ENCODE peak calls at places on chromosomes 2 and 18, in six cellular contexts. A is right lobe of liver; K is neural progenitor cell; R is fibroblast of lung; G is effector memory CD4-positive, alpha-beta T cell; Y is NB4. U is an unnamed sample.

GRCh38 chr18:59040770-59041148 is 98.9 kb upstream of the SEC11C start:
- DNase-seq in Y (no peak), R (no peak), A (no peak), K (no peak), G (no peak), U (no peak)

GRCh38 chr2:60000681-60001080 is 552.8 kb downstream of the BCL11A start:
- DNase-seq in A (no peak), Y (no peak), R (no peak), G (no peak), K (no peak), U (no peak)

GRCh38 chr2:97718051-97718882 is 4.9 kb downstream of the ZAP70 start:
- DNase-seq in R (no peak), A (peak), Y (peak), K (no peak), G (peak), U (no peak)

GRCh38 chr2:218378053-218378452 is 4.0 kb upstream of the SLC11A1 start:
- DNase-seq in R (no peak), G (no peak), A (no peak), K (no peak), Y (peak), U (no peak)

GRCh38 chr18:48788378-48788777 is 162.4 kb downstream of the SMAD7 start:
- DNase-seq in A (no peak), Y (no peak), R (no peak), G (no peak), K (no peak), U (no peak)

GRCh38 chr2:75528221-75528977 is 32.3 kb downstream of the EVA1A start:
- DNase-seq in K (no peak), A (no peak), Y (no peak), G (no peak), R (no peak), U (no peak)

GRCh38 chr2:6077585-6077984 is 385.4 kb downstream of the SOX11 start:
- DNase-seq in A (no peak), G (no peak), R (no peak), Y (no peak), K (no peak), U (no peak)

GRCh38 chr18:75586576-75586975 is 159.1 kb upstream of the SMIM21 start:
- DNase-seq in K (no peak), R (no peak), A (no peak), Y (no peak), G (no peak), U (no peak)

GRCh38 chr2:200862532-200863000 is 1.9 kb downstream of the CLK1 start:
- DNase-seq in R (peak), A (no peak), Y (peak), G (peak), K (peak), U (no peak)

GRCh38 chr18:39325973-39326372 is 1760.4 kb upstream of the CELF4 start:
- DNase-seq in G (no peak), A (no peak), K (no peak), R (no peak), Y (no peak), U (no peak)

GRCh38 chr2:179595284-179595683 is 266.1 kb downstream of the ZNF385B start:
- DNase-seq in Y (no peak), G (no peak), A (peak), K (peak), R (no peak), U (no peak)

GRCh38 chr2:83594841-83595720 is 864.0 kb downstream of the SUCLG1 start:
- DNase-seq in Y (no peak), A (no peak), G (no peak), K (no peak), R (peak), U (no peak)

GRCh38 chr2:43179947-43180346 is 46.5 kb downstream of the ZFP36L2 start:
- DNase-seq in Y (no peak), A (no peak), G (no peak), K (peak), R (no peak), U (no peak)

GRCh38 chr18:48296581-48296980 is 112.6 kb downstream of the ZBTB7C start:
- DNase-seq in G (no peak), K (no peak), A (no peak), R (no peak), Y (no peak), U (no peak)

GRCh38 chr2:186995092-186995491 is 146.1 kb upstream of the ZSWIM2 start:
- DNase-seq in R (peak), Y (no peak), K (no peak), A (no peak), G (no peak), U (peak)

GRCh38 chr18:31723998-31724711 is 36.5 kb downstream of the SLC25A52 start:
- DNase-seq in A (peak), G (no peak), K (no peak), R (peak), Y (no peak), U (no peak)
- H3K4me3 ChIP-seq in A (peak), G (no peak), K (no peak), R (peak), Y (no peak), U (peak)

DNA sequence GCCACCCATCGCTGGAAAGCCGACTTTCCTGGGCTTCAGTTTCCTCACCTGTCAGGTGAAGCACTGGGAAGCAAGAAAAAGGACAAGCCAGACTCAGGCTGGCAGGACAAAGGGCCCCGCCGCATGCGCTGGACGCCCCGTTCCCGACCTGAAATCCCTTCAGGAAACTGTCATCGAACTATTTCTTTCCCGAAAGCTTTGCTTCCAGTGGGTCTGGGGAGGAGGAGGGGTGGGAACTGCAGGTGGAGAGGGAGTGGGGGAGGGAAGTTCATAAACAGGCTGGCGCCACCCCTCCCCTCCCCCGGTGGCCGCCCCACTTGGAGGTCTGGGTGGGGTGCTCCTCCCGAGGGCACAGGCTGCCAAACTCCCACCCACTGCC is 102.2 kb downstream of the FOXI3 start:
- DNase-seq in R (no peak), A (no peak), K (peak), G (no peak), Y (no peak), U (no peak)
- H3K4me3 ChIP-seq in R (no peak), A (peak), K (peak), G (no peak), Y (no peak), U (no peak)

GRCh38 chr2:61889212-61889956 is 928 bp upstream of the CCT4 start:
- DNase-seq in K (peak), A (peak), G (no peak), Y (no peak), R (no peak), U (no peak)
- H3K4me3 ChIP-seq in K (peak), A (peak), G (no peak), Y (peak), R (no peak), U (peak)

DNA sequence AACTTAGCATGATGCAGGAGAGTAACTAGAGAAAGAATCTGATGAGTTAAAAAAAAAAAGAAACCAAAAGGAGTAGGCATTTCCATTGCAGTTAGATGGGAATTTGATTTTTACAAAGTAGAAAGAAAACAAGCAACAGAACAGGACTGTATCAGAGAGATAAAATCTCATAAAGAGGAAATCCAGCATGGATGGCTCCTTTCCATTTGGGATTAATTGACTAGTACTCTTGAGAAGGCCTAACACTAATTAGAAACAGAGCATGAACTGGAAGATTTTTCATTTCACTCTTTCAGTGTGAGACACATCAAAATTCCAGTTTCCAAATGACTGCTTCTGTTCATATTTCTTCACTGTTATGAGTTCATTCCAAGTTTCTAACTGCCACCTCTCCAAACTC is 108.6 kb upstream of the PIEZO2 start:
- DNase-seq in K (no peak), Y (no peak), G (no peak), A (no peak), R (no peak), U (peak)
- H3K4me3 ChIP-seq in K (no peak), Y (no peak), G (no peak), A (no peak), R (no peak), U (no peak)

DNA sequence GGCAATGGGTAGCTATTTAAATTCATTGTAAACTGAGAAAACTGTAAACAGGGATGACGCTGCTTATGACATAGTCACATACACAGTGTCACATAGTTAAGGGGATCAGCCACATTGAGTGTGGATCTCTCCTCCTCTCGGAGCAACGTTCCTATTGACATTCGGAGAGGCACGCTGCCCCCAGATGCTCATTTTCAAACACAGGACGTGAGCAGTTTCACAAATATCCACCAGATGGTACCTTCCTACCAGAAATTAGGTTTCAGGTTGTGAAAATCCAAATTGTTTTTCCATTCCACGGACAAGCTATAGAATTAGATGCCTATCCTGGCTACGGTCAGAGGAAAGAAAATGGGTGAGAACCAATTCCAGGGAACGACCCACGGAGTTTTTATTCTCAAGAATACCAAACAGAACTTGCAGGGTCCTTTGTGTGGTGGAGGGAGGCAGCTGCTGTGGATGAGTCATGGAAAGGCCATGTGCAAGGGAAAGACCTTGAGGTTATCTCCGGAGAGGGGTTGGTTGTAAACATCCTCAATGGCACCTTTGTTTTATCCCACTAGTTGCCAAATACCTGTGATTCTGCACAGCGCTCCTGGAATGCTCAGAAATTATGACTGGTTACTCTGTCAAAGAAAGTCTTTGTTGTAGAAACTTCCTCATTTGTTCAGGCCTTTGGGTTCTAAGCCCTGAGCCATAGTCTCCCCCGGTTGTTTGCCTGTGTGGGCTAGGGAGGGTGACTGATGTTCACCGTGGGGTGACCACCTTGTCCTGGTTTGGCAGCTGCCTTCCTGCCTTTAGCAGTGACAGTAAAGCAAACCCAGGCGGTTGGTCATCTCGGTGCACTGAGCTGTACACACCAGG is 88.0 kb downstream of the ACTR3 start:
- DNase-seq in Y (peak), G (no peak), A (no peak), R (peak), K (peak), U (peak)
- H3K4me3 ChIP-seq in Y (no peak), G (no peak), A (no peak), R (no peak), K (no peak), U (no peak)

GRCh38 chr2:148553332-148553887 is 91.1 kb upstream of the EPC2 start:
- DNase-seq in Y (no peak), G (no peak), R (no peak), K (no peak), A (no peak), U (no peak)
- H3K4me3 ChIP-seq in Y (peak), G (peak), R (peak), K (no peak), A (peak), U (no peak)

GRCh38 chr2:172819943-172820342 is 84.3 kb downstream of the RAPGEF4 start:
- DNase-seq in R (no peak), G (no peak), Y (no peak), A (no peak), K (no peak), U (no peak)

GRCh38 chr2:172817411-172817810 is 81.8 kb downstream of the RAPGEF4 start:
- DNase-seq in G (no peak), Y (no peak), A (no peak), K (no peak), R (peak), U (no peak)

GRCh38 chr2:172822585-172822984 is 86.9 kb downstream of the RAPGEF4 start:
- DNase-seq in R (no peak), A (no peak), K (no peak), G (no peak), Y (no peak), U (no peak)

GRCh38 chr2:172823451-172823850 is 87.8 kb downstream of the RAPGEF4 start:
- DNase-seq in Y (no peak), G (no peak), A (no peak), K (no peak), R (peak), U (no peak)

GRCh38 chr2:172821370-172822338 is 86.0 kb downstream of the RAPGEF4 start:
- DNase-seq in A (no peak), K (no peak), G (no peak), Y (no peak), R (peak), U (peak)
- H3K4me3 ChIP-seq in A (no peak), K (no peak), G (no peak), Y (no peak), R (no peak), U (no peak)

GRCh38 chr18:4394700-4395099 is 60.4 kb downstream of the DLGAP1 start:
- DNase-seq in G (no peak), R (no peak), A (no peak), Y (no peak), K (no peak), U (no peak)

DNA sequence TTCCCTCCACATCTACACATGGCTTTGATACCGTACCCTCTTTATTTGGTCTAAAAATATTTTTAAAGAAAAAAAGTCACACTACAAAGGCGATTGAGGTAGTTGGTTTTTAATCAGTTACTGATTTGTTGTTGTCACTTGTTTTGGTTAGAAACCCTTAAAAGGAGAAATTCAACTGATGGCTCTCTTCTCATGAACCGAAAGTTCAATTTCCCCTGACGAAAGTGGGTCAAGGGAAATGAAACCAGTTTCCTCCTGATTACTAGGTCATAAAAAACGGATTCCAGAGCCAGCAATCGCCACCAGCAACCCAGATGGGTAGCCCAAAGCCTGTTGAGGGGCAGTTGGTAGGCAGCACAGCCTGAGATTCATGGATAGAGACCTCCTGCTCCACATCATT is 63.2 kb downstream of the DLGAP1 start:
- DNase-seq in R (no peak), K (no peak), G (no peak), A (no peak), Y (no peak), U (no peak)
- H3K4me3 ChIP-seq in R (no peak), K (no peak), G (no peak), A (no peak), Y (no peak), U (no peak)

DNA sequence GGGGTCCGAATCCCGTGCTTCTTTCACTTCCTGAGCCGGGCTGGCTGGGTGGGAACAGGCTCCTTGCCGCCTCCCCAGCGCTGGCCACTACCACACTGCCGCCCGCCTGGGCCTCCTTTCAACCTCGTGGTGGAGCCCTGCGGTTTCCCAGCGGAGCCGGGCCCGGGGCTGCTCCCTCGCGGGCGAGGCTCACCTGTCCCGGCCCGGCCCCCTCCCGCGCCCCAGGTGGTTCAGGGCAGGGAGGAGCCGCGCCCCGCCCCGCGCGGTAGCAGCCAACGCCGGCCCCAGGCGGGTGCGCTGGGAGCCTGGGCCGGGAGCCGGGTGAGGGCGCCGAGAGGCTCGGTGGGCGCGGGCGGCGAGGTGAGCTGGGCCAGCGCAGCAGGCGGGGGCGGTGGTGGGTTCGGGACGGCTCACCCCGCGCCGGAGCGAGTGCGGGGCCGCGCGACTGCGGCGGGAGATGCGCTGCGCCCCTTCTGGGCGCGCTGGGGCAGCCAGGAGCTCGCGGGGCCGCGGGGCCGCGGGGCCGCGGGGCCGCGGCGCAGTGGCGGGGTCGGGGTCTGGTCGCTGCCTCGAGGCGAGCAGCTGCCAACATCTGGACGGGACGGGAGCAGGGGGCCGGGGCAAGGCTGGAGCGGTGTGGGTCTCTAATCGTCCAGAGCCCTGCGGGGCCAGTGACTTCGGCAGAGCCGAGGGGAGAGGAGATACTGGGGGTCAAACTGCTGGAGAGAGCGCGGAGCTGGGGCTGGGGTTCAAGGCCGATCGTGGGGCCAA is at the start of gene LYPD6B:
- DNase-seq in G (no peak), A (no peak), K (peak), R (no peak), Y (peak), U (no peak)
- H3K4me3 ChIP-seq in G (no peak), A (no peak), K (peak), R (no peak), Y (peak), U (peak)

U was measured in astrocyte of the cerebellum.